ENCODE peak calls at places on chromosomes 4 and X, in four cellular contexts. Z, L, T and Q are unnamed samples.
A peak's percentile ranks its signal among the peaks of the same experiment; 100 is the strongest.

GRCh38 chr4:145507636-145508035 is 26.0 kb downstream of the SMAD1 start:
- DNase-seq in Z (no peak), T (no peak), L (peak; percentile 21), Q (no peak)

GRCh38 chrX:14508025-14508690 is 21.2 kb upstream of the GLRA2 start:
- DNase-seq in T (no peak), Z (no peak), L (no peak), Q (no peak)

GRCh38 chr4:163495900-163496299 is 1.4 kb downstream of the TMA16 start:
- DNase-seq in Z (no peak), L (no peak), T (peak; percentile 60), Q (no peak)

GRCh38 chrX:136747003-136747986 is 33.4 kb downstream of the ARHGEF6 start:
- DNase-seq in L (no peak), T (no peak), Z (no peak), Q (no peak)

GRCh38 chrX:119343856-119344255 is 55.3 kb upstream of the SLC25A43 start:
- DNase-seq in L (no peak), T (no peak), Z (no peak), Q (no peak)

GRCh38 chr4:152674359-152674758 is 5.4 kb downstream of the TMEM154 start:
- DNase-seq in L (no peak), T (no peak), Z (no peak), Q (no peak)

GRCh38 chr4:156578713-156579112 is 392.9 kb downstream of the PDGFC start:
- DNase-seq in T (no peak), Z (no peak), L (no peak), Q (no peak)

GRCh38 chr4:176902710-176903323 is 110.1 kb upstream of the VEGFC start:
- DNase-seq in T (peak; percentile 53), L (no peak), Z (no peak), Q (no peak)

GRCh38 chrX:12681047-12681446 is 110.2 kb upstream of the PRPS2 start:
- DNase-seq in T (no peak), Z (no peak), L (no peak), Q (no peak)

GRCh38 chr4:140944539-140944938 is 188.4 kb upstream of the TBC1D9 start:
- DNase-seq in L (no peak), Z (no peak), T (no peak), Q (no peak)

GRCh38 chrX:19613645-19614323 is 98.5 kb upstream of the MAP3K15 start:
- DNase-seq in T (no peak), Z (no peak), L (no peak), Q (no peak)

GRCh38 chr4:94412019-94413017 is 39.4 kb upstream of the PDLIM5 start:
- DNase-seq in Z (peak; percentile 39), L (peak; percentile 73), T (no peak), Q (no peak)

GRCh38 chrX:40465735-40466551 is 114.8 kb upstream of the ATP6AP2 start:
- DNase-seq in T (no peak), L (no peak), Z (peak; percentile 31), Q (no peak)

GRCh38 chrX:20067709-20068315 is 48.9 kb downstream of the MAP7D2 start:
- DNase-seq in T (no peak), L (no peak), Z (peak; percentile 11), Q (no peak)

GRCh38 chr4:141702472-141703182 is 66.2 kb downstream of the IL15 start:
- DNase-seq in Z (no peak), T (no peak), L (no peak), Q (no peak)

GRCh38 chrX:154403192-154403591 is 5.0 kb downstream of the RPL10 start:
- DNase-seq in T (no peak), Z (no peak), L (no peak), Q (no peak)

GRCh38 chr4:183328832-183329231 is 6.6 kb upstream of the CLDN24 start:
- DNase-seq in L (peak; percentile 65), T (no peak), Z (no peak), Q (no peak)

GRCh38 chr4:37864786-37865185 is 26.1 kb upstream of the TBC1D1 start:
- DNase-seq in L (no peak), Z (no peak), T (no peak), Q (no peak)

GRCh38 chr4:41320786-41321185 is 64.1 kb downstream of the UCHL1 start:
- DNase-seq in Z (no peak), L (no peak), T (no peak), Q (no peak)

GRCh38 chr4:21226637-21227538 is 526.6 kb downstream of the PACRGL start:
- DNase-seq in T (no peak), Z (no peak), L (no peak), Q (no peak)

GRCh38 chrX:108134724-108135123 is 43.1 kb downstream of the ATG4A start:
- DNase-seq in Z (no peak), L (no peak), T (no peak), Q (no peak)

GRCh38 chrX:15349046-15349445 is 13.7 kb upstream of the PIGA start:
- DNase-seq in Z (peak; percentile 29), L (peak; percentile 55), T (no peak), Q (peak; percentile 54)

GRCh38 chr4:86334020-86334750 is 25.7 kb downstream of the MAPK10 start:
- DNase-seq in L (no peak), Z (no peak), T (no peak), Q (no peak)

GRCh38 chr4:141851246-141851891 is 215.0 kb downstream of the IL15 start:
- DNase-seq in Z (no peak), T (no peak), L (no peak), Q (no peak)

GRCh38 chr4:51943221-51943620 is 76.9 kb downstream of the LRRC66 start:
- DNase-seq in Z (no peak), T (no peak), L (peak; percentile 16), Q (no peak)

GRCh38 chr4:73070072-73070385 is 513 bp upstream of the COX18 start:
- DNase-seq in L (no peak), Z (no peak), T (no peak), Q (no peak)

GRCh38 chr4:6885953-6886557 is 23.6 kb upstream of the TBC1D14 start:
- DNase-seq in L (no peak), Z (no peak), T (peak; percentile 34), Q (no peak)

GRCh38 chrX:13120017-13120416 is 75.6 kb upstream of the FAM9C start:
- DNase-seq in Z (peak; percentile 16), L (peak; percentile 21), T (no peak), Q (no peak)

GRCh38 chr4:122764808-122765189 is 32.3 kb downstream of the BBS12 start:
- DNase-seq in Z (no peak), L (no peak), T (no peak), Q (no peak)

GRCh38 chr4:651884-652642 is 22.0 kb downstream of the ATP5ME start:
- DNase-seq in Z (no peak), T (no peak), L (no peak), Q (no peak)

GRCh38 chr4:21447320-21448055 is 501.1 kb downstream of the KCNIP4 start:
- DNase-seq in T (no peak), Z (no peak), L (no peak), Q (no peak)

GRCh38 chrX:102155806-102156179 is at the start of gene BEX5:
- DNase-seq in L (no peak), T (no peak), Z (peak; percentile 34), Q (peak; percentile 81)

GRCh38 chr4:187370918-187371317 is 624.7 kb upstream of the ZFP42 start:
- DNase-seq in L (no peak), Z (no peak), T (no peak), Q (no peak)

GRCh38 chrX:150503898-150504219 is 64.6 kb upstream of the MTM1 start:
- DNase-seq in T (no peak), Z (no peak), L (no peak), Q (no peak)

GRCh38 chrX:50161143-50161542 is 39.7 kb downstream of the AKAP4 start:
- DNase-seq in L (no peak), Z (no peak), T (no peak), Q (no peak)

GRCh38 chrX:111114806-111115205 is 18.8 kb downstream of the PAK3 start:
- DNase-seq in Z (no peak), T (no peak), L (no peak), Q (no peak)

GRCh38 chrX:10797493-10797892 is 177.1 kb upstream of the MID1 start:
- DNase-seq in T (no peak), L (no peak), Z (no peak), Q (no peak)

GRCh38 chr4:126106658-126107057 is 791.9 kb downstream of the FAT4 start:
- DNase-seq in T (no peak), Z (peak; percentile 7), L (peak; percentile 16), Q (peak; percentile 7)

DNA sequence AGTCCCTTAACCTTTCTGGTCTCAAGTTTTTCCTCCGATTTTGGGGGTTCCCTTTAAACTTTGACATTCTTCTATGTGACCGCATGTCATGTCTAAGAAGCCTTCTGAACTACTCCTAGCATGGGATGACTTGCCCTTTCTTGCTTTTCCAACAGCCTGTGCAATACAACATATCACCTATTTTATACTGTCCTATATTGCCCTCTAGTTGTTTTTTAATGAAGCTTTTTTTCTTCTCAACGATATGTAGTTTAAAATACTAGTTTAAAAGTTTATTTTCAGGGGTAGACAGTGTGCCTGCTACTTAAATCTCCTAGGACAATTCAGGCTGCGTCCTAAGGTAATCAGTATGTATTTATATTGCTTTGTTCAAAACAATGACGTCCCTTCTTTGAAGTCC is 1.0 kb upstream of the IGBP1 start:
- DNase-seq in Z (peak; percentile 7), T (no peak), L (no peak), Q (no peak)
- TF ChIP-seq FOXM1 in Z (no peak), T (no peak), L (no peak), Q (no peak)

GRCh38 chr4:113725963-113726362 is 35.6 kb downstream of the CAMK2D start:
- DNase-seq in Z (no peak), T (no peak), L (no peak), Q (no peak)
- TF ChIP-seq SP1 in Z (no peak), T (no peak), L (no peak), Q (no peak)

DNA sequence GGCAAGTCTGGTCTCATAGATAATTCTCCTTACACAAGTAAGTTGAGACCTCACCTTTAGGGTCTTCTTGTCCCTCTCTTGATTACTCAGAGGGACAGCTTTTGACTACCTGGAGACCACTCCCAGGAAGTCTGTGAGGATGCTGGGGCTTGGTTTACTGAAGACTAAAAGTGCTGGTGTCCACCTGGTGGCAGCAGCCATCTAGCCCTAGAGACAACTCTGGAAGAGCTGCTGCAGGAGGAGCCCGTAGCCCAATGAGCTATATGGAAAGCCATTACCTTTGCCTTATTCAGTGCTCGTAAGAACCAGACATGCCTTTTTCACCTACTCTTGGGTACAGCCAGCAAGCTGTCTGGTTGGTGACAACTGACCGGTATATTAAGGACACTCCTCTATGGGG is 7.3 kb downstream of the FGFBP2 start:
- DNase-seq in Z (no peak), L (no peak), T (no peak), Q (no peak)
- TF ChIP-seq TARDBP in Z (no peak), L (no peak), T (no peak), Q (no peak)

GRCh38 chr4:169385356-169385755 is 114.6 kb upstream of the SH3RF1 start:
- DNase-seq in L (no peak), Z (no peak), T (no peak), Q (no peak)
- TF ChIP-seq FOXM1 in L (no peak), Z (no peak), T (no peak), Q (no peak)

GRCh38 chr4:69881173-69881773 is 21.3 kb upstream of the SULT1E1 start:
- DNase-seq in Z (peak; percentile 5), T (no peak), L (peak; percentile 66), Q (peak; percentile 51)
- TF ChIP-seq SP1 in Z (no peak), T (no peak), L (no peak), Q (no peak)